ENCODE peak calls at places on chromosomes 3 and 15, in eight cellular contexts. One of them, this sample, is unnamed.

GRCh38 chr3:176872771-176873209 is 324.5 kb downstream of the TBL1XR1 start:
- DNase-seq in psoas muscle: no peak
- DNase-seq in CD8-positive, alpha-beta T cell: peak; percentile 61
- DNase-seq in AG04450: peak; percentile 11
- DNase-seq in effector memory CD4-positive, alpha-beta T cell: peak; percentile 30
- DNase-seq in hepatocyte: peak; percentile 70
- DNase-seq in HL-60: peak; percentile 44
- DNase-seq in Peyer's patch: peak; percentile 66
- DNase-seq in this sample: peak; percentile 31

GRCh38 chr15:71639531-71639930 is 170.8 kb upstream of the NR2E3 start:
- DNase-seq in HL-60: no peak
- DNase-seq in hepatocyte: no peak
- DNase-seq in AG04450: no peak
- DNase-seq in effector memory CD4-positive, alpha-beta T cell: no peak
- DNase-seq in CD8-positive, alpha-beta T cell: no peak
- DNase-seq in Peyer's patch: no peak
- DNase-seq in psoas muscle: no peak
- DNase-seq in this sample: no peak

GRCh38 chr15:75966073-75966472 is 46.2 kb downstream of the NRG4 start:
- DNase-seq in CD8-positive, alpha-beta T cell: no peak
- DNase-seq in HL-60: no peak
- DNase-seq in AG04450: peak; percentile 34
- DNase-seq in psoas muscle: no peak
- DNase-seq in Peyer's patch: no peak
- DNase-seq in effector memory CD4-positive, alpha-beta T cell: no peak
- DNase-seq in hepatocyte: no peak
- DNase-seq in this sample: no peak

GRCh38 chr15:68383161-68384074 is 48.5 kb downstream of the ITGA11 start:
- DNase-seq in Peyer's patch: peak; percentile 60
- DNase-seq in AG04450: no peak
- DNase-seq in CD8-positive, alpha-beta T cell: peak; percentile 26
- DNase-seq in effector memory CD4-positive, alpha-beta T cell: peak; percentile 16
- DNase-seq in psoas muscle: no peak
- DNase-seq in HL-60: peak; percentile 51
- DNase-seq in hepatocyte: peak; percentile 44
- DNase-seq in this sample: no peak

GRCh38 chr15:69308949-69309348 is 10.2 kb downstream of the PAQR5 start:
- DNase-seq in HL-60: no peak
- DNase-seq in hepatocyte: no peak
- DNase-seq in Peyer's patch: no peak
- DNase-seq in effector memory CD4-positive, alpha-beta T cell: no peak
- DNase-seq in AG04450: no peak
- DNase-seq in CD8-positive, alpha-beta T cell: no peak
- DNase-seq in psoas muscle: no peak
- DNase-seq in this sample: no peak

GRCh38 chr3:156867174-156867573 is 41.0 kb downstream of the LEKR1 start:
- DNase-seq in AG04450: no peak
- DNase-seq in HL-60: no peak
- DNase-seq in CD8-positive, alpha-beta T cell: no peak
- DNase-seq in Peyer's patch: no peak
- DNase-seq in hepatocyte: no peak
- DNase-seq in psoas muscle: no peak
- DNase-seq in effector memory CD4-positive, alpha-beta T cell: no peak
- DNase-seq in this sample: no peak

GRCh38 chr3:69787436-69788168 is 48.3 kb downstream of the MITF start:
- DNase-seq in effector memory CD4-positive, alpha-beta T cell: no peak
- DNase-seq in hepatocyte: peak; percentile 31
- DNase-seq in CD8-positive, alpha-beta T cell: no peak
- DNase-seq in psoas muscle: no peak
- DNase-seq in Peyer's patch: no peak
- DNase-seq in HL-60: no peak
- DNase-seq in AG04450: peak; percentile 29
- DNase-seq in this sample: no peak

GRCh38 chr3:142947352-142947751 is 16.1 kb downstream of the PAQR9 start:
- DNase-seq in effector memory CD4-positive, alpha-beta T cell: no peak
- DNase-seq in hepatocyte: no peak
- DNase-seq in AG04450: no peak
- DNase-seq in psoas muscle: peak; percentile 47
- DNase-seq in CD8-positive, alpha-beta T cell: no peak
- DNase-seq in Peyer's patch: no peak
- DNase-seq in HL-60: no peak
- DNase-seq in this sample: no peak

GRCh38 chr3:27213450-27213849 is 155.7 kb downstream of the NEK10 start:
- DNase-seq in effector memory CD4-positive, alpha-beta T cell: no peak
- DNase-seq in Peyer's patch: no peak
- DNase-seq in CD8-positive, alpha-beta T cell: no peak
- DNase-seq in hepatocyte: no peak
- DNase-seq in psoas muscle: no peak
- DNase-seq in HL-60: no peak
- DNase-seq in AG04450: no peak
- DNase-seq in this sample: no peak

GRCh38 chr3:149790265-149790664 is 2.1 kb downstream of the ANKUB1 start:
- DNase-seq in CD8-positive, alpha-beta T cell: no peak
- DNase-seq in psoas muscle: no peak
- DNase-seq in AG04450: no peak
- DNase-seq in effector memory CD4-positive, alpha-beta T cell: no peak
- DNase-seq in Peyer's patch: no peak
- DNase-seq in HL-60: no peak
- DNase-seq in hepatocyte: no peak
- DNase-seq in this sample: no peak

GRCh38 chr3:99842826-99843589 is 25.3 kb downstream of the CMSS1 start:
- DNase-seq in psoas muscle: no peak
- DNase-seq in CD8-positive, alpha-beta T cell: no peak
- DNase-seq in AG04450: no peak
- DNase-seq in Peyer's patch: no peak
- DNase-seq in hepatocyte: peak; percentile 67
- DNase-seq in HL-60: peak; percentile 9
- DNase-seq in effector memory CD4-positive, alpha-beta T cell: no peak
- DNase-seq in this sample: no peak

GRCh38 chr3:40186508-40186907 is 123.0 kb upstream of the EIF1B start:
- DNase-seq in effector memory CD4-positive, alpha-beta T cell: no peak
- DNase-seq in HL-60: no peak
- DNase-seq in hepatocyte: no peak
- DNase-seq in AG04450: no peak
- DNase-seq in CD8-positive, alpha-beta T cell: no peak
- DNase-seq in psoas muscle: no peak
- DNase-seq in Peyer's patch: no peak
- DNase-seq in this sample: no peak

GRCh38 chr3:172159376-172159775 is 120.0 kb downstream of the FNDC3B start:
- DNase-seq in Peyer's patch: no peak
- DNase-seq in HL-60: no peak
- DNase-seq in hepatocyte: no peak
- DNase-seq in effector memory CD4-positive, alpha-beta T cell: no peak
- DNase-seq in AG04450: no peak
- DNase-seq in CD8-positive, alpha-beta T cell: no peak
- DNase-seq in psoas muscle: no peak
- DNase-seq in this sample: no peak

GRCh38 chr15:40286061-40286532 is 3.2 kb upstream of the ANKRD63 start:
- DNase-seq in Peyer's patch: no peak
- DNase-seq in psoas muscle: no peak
- DNase-seq in effector memory CD4-positive, alpha-beta T cell: no peak
- DNase-seq in hepatocyte: no peak
- DNase-seq in HL-60: no peak
- DNase-seq in CD8-positive, alpha-beta T cell: no peak
- DNase-seq in AG04450: no peak
- DNase-seq in this sample: no peak

GRCh38 chr15:40282870-40283614 is at the start of gene ANKRD63:
- DNase-seq in effector memory CD4-positive, alpha-beta T cell: no peak
- DNase-seq in hepatocyte: no peak
- DNase-seq in AG04450: no peak
- DNase-seq in CD8-positive, alpha-beta T cell: peak; percentile 33
- DNase-seq in psoas muscle: no peak
- DNase-seq in HL-60: peak; percentile 29
- DNase-seq in Peyer's patch: no peak
- DNase-seq in this sample: no peak

GRCh38 chr15:40282144-40282869 is 557 bp downstream of the ANKRD63 start:
- DNase-seq in CD8-positive, alpha-beta T cell: peak; percentile 49
- DNase-seq in HL-60: peak; percentile 60
- DNase-seq in AG04450: no peak
- DNase-seq in effector memory CD4-positive, alpha-beta T cell: peak; percentile 20
- DNase-seq in hepatocyte: peak; percentile 54
- DNase-seq in psoas muscle: peak; percentile 76
- DNase-seq in Peyer's patch: peak; percentile 78
- DNase-seq in this sample: peak; percentile 44

GRCh38 chr15:40285151-40285898 is 2.5 kb upstream of the ANKRD63 start:
- DNase-seq in Peyer's patch: no peak
- DNase-seq in AG04450: no peak
- DNase-seq in hepatocyte: no peak
- DNase-seq in psoas muscle: no peak
- DNase-seq in CD8-positive, alpha-beta T cell: no peak
- DNase-seq in effector memory CD4-positive, alpha-beta T cell: no peak
- DNase-seq in HL-60: no peak
- DNase-seq in this sample: no peak

DNA sequence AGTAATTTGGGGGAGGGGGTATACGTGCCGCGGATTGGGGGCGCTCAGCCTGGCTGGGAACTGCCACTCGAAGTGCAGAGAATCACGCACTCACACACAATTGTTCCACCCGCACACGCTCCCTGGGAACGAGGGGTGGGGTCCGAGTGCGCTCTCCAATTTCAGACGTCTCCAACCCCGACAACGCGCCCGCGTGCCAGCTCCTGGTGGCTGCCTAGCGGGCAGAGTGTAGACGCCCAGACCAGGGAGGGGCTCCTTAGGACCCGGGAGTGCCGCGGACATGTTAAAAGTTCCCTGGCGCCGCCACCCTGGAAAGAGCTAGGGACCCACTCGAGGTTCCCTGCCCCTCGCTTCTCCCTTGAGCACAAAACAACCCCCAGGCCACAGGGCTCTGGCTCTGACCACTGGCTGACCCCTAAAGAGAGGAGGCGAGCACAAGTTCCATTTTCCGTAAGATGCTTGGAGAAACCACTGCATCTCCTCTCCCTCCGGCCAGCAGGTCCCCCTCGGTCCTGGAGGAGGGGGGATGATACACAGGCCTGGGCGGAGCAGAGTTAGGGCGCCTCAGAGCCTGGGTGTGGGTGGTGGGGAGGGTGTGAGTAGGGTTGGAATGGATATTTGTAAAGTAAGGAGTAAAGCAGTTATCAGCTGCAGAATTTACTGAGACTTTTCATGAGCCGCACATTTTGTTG is 897 bp upstream of the ANKRD63 start:
- DNase-seq in effector memory CD4-positive, alpha-beta T cell: no peak
- DNase-seq in hepatocyte: no peak
- DNase-seq in CD8-positive, alpha-beta T cell: no peak
- DNase-seq in psoas muscle: no peak
- DNase-seq in HL-60: no peak
- DNase-seq in Peyer's patch: no peak
- DNase-seq in AG04450: no peak
- DNase-seq in this sample: no peak
- H3K4me3 ChIP-seq in effector memory CD4-positive, alpha-beta T cell: peak overlapping the region; percentile 62
- H3K4me3 ChIP-seq in hepatocyte: no peak overlapping the region
- H3K4me3 ChIP-seq in CD8-positive, alpha-beta T cell: no peak overlapping the region
- H3K4me3 ChIP-seq in psoas muscle: no peak overlapping the region
- H3K4me3 ChIP-seq in HL-60: no peak overlapping the region
- H3K4me3 ChIP-seq in Peyer's patch: no peak overlapping the region
- H3K4me3 ChIP-seq in AG04450: no peak overlapping the region
- H3K4me3 ChIP-seq in this sample: no peak overlapping the region

GRCh38 chr3:133115178-133115577 is 77.0 kb downstream of the TMEM108 start:
- DNase-seq in hepatocyte: no peak
- DNase-seq in Peyer's patch: no peak
- DNase-seq in psoas muscle: no peak
- DNase-seq in AG04450: no peak
- DNase-seq in HL-60: no peak
- DNase-seq in CD8-positive, alpha-beta T cell: no peak
- DNase-seq in effector memory CD4-positive, alpha-beta T cell: no peak
- DNase-seq in this sample: no peak

GRCh38 chr3:133113526-133113925 is 75.3 kb downstream of the TMEM108 start:
- DNase-seq in psoas muscle: no peak
- DNase-seq in effector memory CD4-positive, alpha-beta T cell: no peak
- DNase-seq in HL-60: no peak
- DNase-seq in hepatocyte: no peak
- DNase-seq in AG04450: no peak
- DNase-seq in CD8-positive, alpha-beta T cell: no peak
- DNase-seq in Peyer's patch: no peak
- DNase-seq in this sample: no peak

GRCh38 chr3:133114198-133114597 is 76.0 kb downstream of the TMEM108 start:
- DNase-seq in AG04450: no peak
- DNase-seq in hepatocyte: no peak
- DNase-seq in psoas muscle: no peak
- DNase-seq in HL-60: no peak
- DNase-seq in CD8-positive, alpha-beta T cell: no peak
- DNase-seq in effector memory CD4-positive, alpha-beta T cell: no peak
- DNase-seq in Peyer's patch: no peak
- DNase-seq in this sample: no peak

GRCh38 chr3:133117342-133117741 is 79.2 kb downstream of the TMEM108 start:
- DNase-seq in hepatocyte: no peak
- DNase-seq in AG04450: no peak
- DNase-seq in CD8-positive, alpha-beta T cell: no peak
- DNase-seq in psoas muscle: no peak
- DNase-seq in HL-60: no peak
- DNase-seq in Peyer's patch: no peak
- DNase-seq in effector memory CD4-positive, alpha-beta T cell: no peak
- DNase-seq in this sample: no peak

GRCh38 chr3:133112666-133113065 is 74.5 kb downstream of the TMEM108 start:
- DNase-seq in hepatocyte: no peak
- DNase-seq in psoas muscle: no peak
- DNase-seq in effector memory CD4-positive, alpha-beta T cell: no peak
- DNase-seq in Peyer's patch: no peak
- DNase-seq in HL-60: no peak
- DNase-seq in AG04450: no peak
- DNase-seq in CD8-positive, alpha-beta T cell: no peak
- DNase-seq in this sample: no peak
- H3K27ac ChIP-seq in hepatocyte: no peak overlapping the region
- H3K27ac ChIP-seq in psoas muscle: no peak overlapping the region
- H3K27ac ChIP-seq in effector memory CD4-positive, alpha-beta T cell: no peak overlapping the region
- H3K27ac ChIP-seq in Peyer's patch: no peak overlapping the region
- H3K27ac ChIP-seq in HL-60: no peak overlapping the region
- H3K27ac ChIP-seq in AG04450: no peak overlapping the region
- H3K27ac ChIP-seq in CD8-positive, alpha-beta T cell: no peak overlapping the region
- H3K27ac ChIP-seq in this sample: no peak overlapping the region

GRCh38 chr3:192514754-192515660 is 212.3 kb downstream of the FGF12 start:
- DNase-seq in psoas muscle: peak; percentile 59
- DNase-seq in AG04450: no peak
- DNase-seq in CD8-positive, alpha-beta T cell: no peak
- DNase-seq in HL-60: no peak
- DNase-seq in effector memory CD4-positive, alpha-beta T cell: no peak
- DNase-seq in Peyer's patch: no peak
- DNase-seq in hepatocyte: peak; percentile 81
- DNase-seq in this sample: no peak
- H3K4me3 ChIP-seq in psoas muscle: peak overlapping the region; percentile 60
- H3K4me3 ChIP-seq in AG04450: no peak overlapping the region
- H3K4me3 ChIP-seq in CD8-positive, alpha-beta T cell: no peak overlapping the region
- H3K4me3 ChIP-seq in HL-60: no peak overlapping the region
- H3K4me3 ChIP-seq in effector memory CD4-positive, alpha-beta T cell: no peak overlapping the region
- H3K4me3 ChIP-seq in Peyer's patch: peak overlapping the region; percentile 19
- H3K4me3 ChIP-seq in hepatocyte: peak overlapping the region; percentile 49
- H3K4me3 ChIP-seq in this sample: no peak overlapping the region

GRCh38 chr3:189132125-189132744 is 39.5 kb upstream of the TPRG1 start:
- DNase-seq in HL-60: peak; percentile 76
- DNase-seq in psoas muscle: no peak
- DNase-seq in CD8-positive, alpha-beta T cell: peak; percentile 78
- DNase-seq in Peyer's patch: peak; percentile 84
- DNase-seq in hepatocyte: peak; percentile 63
- DNase-seq in AG04450: peak; percentile 41
- DNase-seq in effector memory CD4-positive, alpha-beta T cell: peak; percentile 69
- DNase-seq in this sample: peak; percentile 70

GRCh38 chr3:189137416-189137815 is 34.4 kb upstream of the TPRG1 start:
- DNase-seq in psoas muscle: no peak
- DNase-seq in hepatocyte: no peak
- DNase-seq in HL-60: no peak
- DNase-seq in CD8-positive, alpha-beta T cell: no peak
- DNase-seq in Peyer's patch: no peak
- DNase-seq in AG04450: no peak
- DNase-seq in effector memory CD4-positive, alpha-beta T cell: no peak
- DNase-seq in this sample: no peak

GRCh38 chr3:189133768-189134167 is 38.0 kb upstream of the TPRG1 start:
- DNase-seq in CD8-positive, alpha-beta T cell: no peak
- DNase-seq in HL-60: no peak
- DNase-seq in psoas muscle: no peak
- DNase-seq in effector memory CD4-positive, alpha-beta T cell: no peak
- DNase-seq in Peyer's patch: no peak
- DNase-seq in AG04450: no peak
- DNase-seq in hepatocyte: peak; percentile 48
- DNase-seq in this sample: no peak

GRCh38 chr3:189132901-189133300 is 38.9 kb upstream of the TPRG1 start:
- DNase-seq in HL-60: no peak
- DNase-seq in CD8-positive, alpha-beta T cell: no peak
- DNase-seq in effector memory CD4-positive, alpha-beta T cell: no peak
- DNase-seq in AG04450: no peak
- DNase-seq in psoas muscle: no peak
- DNase-seq in hepatocyte: no peak
- DNase-seq in Peyer's patch: no peak
- DNase-seq in this sample: no peak
- H3K27ac ChIP-seq in HL-60: no peak overlapping the region
- H3K27ac ChIP-seq in CD8-positive, alpha-beta T cell: no peak overlapping the region
- H3K27ac ChIP-seq in effector memory CD4-positive, alpha-beta T cell: peak overlapping the region; percentile 66
- H3K27ac ChIP-seq in AG04450: no peak overlapping the region
- H3K27ac ChIP-seq in psoas muscle: peak overlapping the region; percentile 80
- H3K27ac ChIP-seq in hepatocyte: peak overlapping the region; percentile 69
- H3K27ac ChIP-seq in Peyer's patch: peak overlapping the region; percentile 38
- H3K27ac ChIP-seq in this sample: peak overlapping the region; percentile 82

This sample was measured in CD8-positive, alpha-beta memory T cell.